ENCODE peak calls at places on chromosomes 6 and 20, in seven cellular contexts. One of them, this sample, is unnamed.

GRCh38 chr6:132764370-132764769 is 6.7 kb upstream of the VNN2 start:
- DNase-seq in H9: no peak
- DNase-seq in mesenchymal stem cell: peak; percentile 49
- DNase-seq in IMR-90: peak; percentile 83
- DNase-seq in mesendoderm: peak; percentile 36
- DNase-seq in neuronal stem cell: no peak
- DNase-seq in trophoblast cell: peak; percentile 87
- DNase-seq in this sample: no peak

GRCh38 chr6:71387179-71387578 is 98.6 kb downstream of the OGFRL1 start:
- DNase-seq in H9: no peak
- DNase-seq in mesenchymal stem cell: peak; percentile 75
- DNase-seq in IMR-90: peak; percentile 78
- DNase-seq in mesendoderm: no peak
- DNase-seq in neuronal stem cell: no peak
- DNase-seq in trophoblast cell: no peak
- DNase-seq in this sample: no peak

GRCh38 chr6:40456390-40457013 is 130.7 kb downstream of the LRFN2 start:
- DNase-seq in H9: no peak
- DNase-seq in mesenchymal stem cell: no peak
- DNase-seq in IMR-90: no peak
- DNase-seq in mesendoderm: no peak
- DNase-seq in neuronal stem cell: no peak
- DNase-seq in trophoblast cell: no peak
- DNase-seq in this sample: no peak

GRCh38 chr6:30612213-30612612 is 4.8 kb downstream of the PPP1R10 start:
- DNase-seq in H9: no peak
- DNase-seq in mesenchymal stem cell: peak; percentile 68
- DNase-seq in IMR-90: peak; percentile 57
- DNase-seq in mesendoderm: no peak
- DNase-seq in neuronal stem cell: no peak
- DNase-seq in trophoblast cell: no peak
- DNase-seq in this sample: no peak

GRCh38 chr6:151179321-151179720 is 60.4 kb upstream of the AKAP12 start:
- DNase-seq in H9: no peak
- DNase-seq in mesenchymal stem cell: peak; percentile 8
- DNase-seq in IMR-90: peak; percentile 80
- DNase-seq in mesendoderm: no peak
- DNase-seq in neuronal stem cell: no peak
- DNase-seq in trophoblast cell: no peak
- DNase-seq in this sample: no peak

GRCh38 chr20:58722877-58723627 is 30.5 kb downstream of the NPEPL1 start:
- DNase-seq in H9: no peak
- DNase-seq in mesenchymal stem cell: no peak
- DNase-seq in IMR-90: no peak
- DNase-seq in mesendoderm: no peak
- DNase-seq in neuronal stem cell: no peak
- DNase-seq in trophoblast cell: no peak
- DNase-seq in this sample: peak; percentile 28

GRCh38 chr20:59154317-59155013 is 9.2 kb upstream of the ZNF831 start:
- DNase-seq in H9: no peak
- DNase-seq in mesenchymal stem cell: no peak
- DNase-seq in IMR-90: no peak
- DNase-seq in mesendoderm: no peak
- DNase-seq in neuronal stem cell: no peak
- DNase-seq in trophoblast cell: peak; percentile 70
- DNase-seq in this sample: no peak

GRCh38 chr20:33696448-33696847 is 10.3 kb upstream of the E2F1 start:
- DNase-seq in H9: no peak
- DNase-seq in mesenchymal stem cell: no peak
- DNase-seq in IMR-90: no peak
- DNase-seq in mesendoderm: no peak
- DNase-seq in neuronal stem cell: no peak
- DNase-seq in trophoblast cell: no peak
- DNase-seq in this sample: no peak

GRCh38 chr6:156925718-156926607 is 148.8 kb downstream of the ARID1B start:
- DNase-seq in H9: no peak
- DNase-seq in mesenchymal stem cell: peak; percentile 20
- DNase-seq in IMR-90: no peak
- DNase-seq in mesendoderm: peak; percentile 81
- DNase-seq in neuronal stem cell: no peak
- DNase-seq in trophoblast cell: no peak
- DNase-seq in this sample: no peak

GRCh38 chr20:37522258-37523011 is 1.4 kb downstream of the NNAT start:
- DNase-seq in H9: peak; percentile 69
- DNase-seq in mesenchymal stem cell: peak; percentile 32
- DNase-seq in IMR-90: peak; percentile 35
- DNase-seq in mesendoderm: peak; percentile 82
- DNase-seq in neuronal stem cell: no peak
- DNase-seq in trophoblast cell: peak; percentile 66
- DNase-seq in this sample: no peak

GRCh38 chr20:1392443-1392692 is 486 bp downstream of the FKBP1A start:
- DNase-seq in H9: no peak
- DNase-seq in mesenchymal stem cell: no peak
- DNase-seq in IMR-90: no peak
- DNase-seq in mesendoderm: no peak
- DNase-seq in neuronal stem cell: no peak
- DNase-seq in trophoblast cell: peak; percentile 71
- DNase-seq in this sample: no peak

GRCh38 chr6:166626177-166627038 is 643 bp downstream of the RPS6KA2 start:
- DNase-seq in H9: no peak
- DNase-seq in mesenchymal stem cell: peak; percentile 61
- DNase-seq in IMR-90: peak; percentile 49
- DNase-seq in mesendoderm: peak; percentile 80
- DNase-seq in neuronal stem cell: peak; percentile 17
- DNase-seq in trophoblast cell: peak; percentile 36
- DNase-seq in this sample: no peak

GRCh38 chr6:116393430-116393829 is 22.7 kb downstream of the DSE start:
- DNase-seq in H9: no peak
- DNase-seq in mesenchymal stem cell: no peak
- DNase-seq in IMR-90: no peak
- DNase-seq in mesendoderm: no peak
- DNase-seq in neuronal stem cell: no peak
- DNase-seq in trophoblast cell: no peak
- DNase-seq in this sample: no peak

GRCh38 chr6:141151710-141152417 is 980.9 kb upstream of the GJE1 start:
- DNase-seq in H9: no peak
- DNase-seq in mesenchymal stem cell: no peak
- DNase-seq in IMR-90: no peak
- DNase-seq in mesendoderm: no peak
- DNase-seq in neuronal stem cell: no peak
- DNase-seq in trophoblast cell: no peak
- DNase-seq in this sample: no peak

GRCh38 chr6:106141441-106142237 is 55.5 kb downstream of the PRDM1 start:
- DNase-seq in H9: no peak
- DNase-seq in mesenchymal stem cell: no peak
- DNase-seq in IMR-90: no peak
- DNase-seq in mesendoderm: no peak
- DNase-seq in neuronal stem cell: no peak
- DNase-seq in trophoblast cell: no peak
- DNase-seq in this sample: no peak

GRCh38 chr6:122799916-122800701 is 11.1 kb downstream of the SMPDL3A start:
- DNase-seq in H9: no peak
- DNase-seq in mesenchymal stem cell: peak; percentile 43
- DNase-seq in IMR-90: peak; percentile 62
- DNase-seq in mesendoderm: no peak
- DNase-seq in neuronal stem cell: no peak
- DNase-seq in trophoblast cell: peak; percentile 13
- DNase-seq in this sample: no peak

GRCh38 chr6:106084106-106084963 is 1.8 kb upstream of the PRDM1 start:
- DNase-seq in H9: peak; percentile 75
- DNase-seq in mesenchymal stem cell: peak; percentile 90
- DNase-seq in IMR-90: peak; percentile 92
- DNase-seq in mesendoderm: peak; percentile 93
- DNase-seq in neuronal stem cell: no peak
- DNase-seq in trophoblast cell: peak; percentile 37
- DNase-seq in this sample: peak; percentile 53

GRCh38 chr6:140779991-140780596 is 1352.6 kb upstream of the GJE1 start:
- DNase-seq in H9: no peak
- DNase-seq in mesenchymal stem cell: no peak
- DNase-seq in IMR-90: no peak
- DNase-seq in mesendoderm: no peak
- DNase-seq in neuronal stem cell: no peak
- DNase-seq in trophoblast cell: no peak
- DNase-seq in this sample: no peak

GRCh38 chr6:161444464-161444863 is 170.6 kb upstream of the AGPAT4 start:
- DNase-seq in H9: peak; percentile 49
- DNase-seq in mesenchymal stem cell: peak; percentile 41
- DNase-seq in IMR-90: peak; percentile 24
- DNase-seq in mesendoderm: peak; percentile 50
- DNase-seq in neuronal stem cell: no peak
- DNase-seq in trophoblast cell: peak; percentile 52
- DNase-seq in this sample: no peak

GRCh38 chr6:126540161-126540560 is 200.2 kb downstream of the CENPW start:
- DNase-seq in H9: no peak
- DNase-seq in mesenchymal stem cell: no peak
- DNase-seq in IMR-90: no peak
- DNase-seq in mesendoderm: no peak
- DNase-seq in neuronal stem cell: no peak
- DNase-seq in trophoblast cell: no peak
- DNase-seq in this sample: no peak

GRCh38 chr6:42369568-42369967 is 82.2 kb downstream of the TRERF1 start:
- DNase-seq in H9: no peak
- DNase-seq in mesenchymal stem cell: no peak
- DNase-seq in IMR-90: no peak
- DNase-seq in mesendoderm: no peak
- DNase-seq in neuronal stem cell: no peak
- DNase-seq in trophoblast cell: peak; percentile 69
- DNase-seq in this sample: no peak

GRCh38 chr20:26276811-26277210 is 580.2 kb upstream of the ZNF337 start:
- DNase-seq in H9: peak; percentile 40
- DNase-seq in mesenchymal stem cell: no peak
- DNase-seq in IMR-90: no peak
- DNase-seq in mesendoderm: peak; percentile 1
- DNase-seq in neuronal stem cell: no peak
- DNase-seq in trophoblast cell: no peak
- DNase-seq in this sample: no peak

DNA sequence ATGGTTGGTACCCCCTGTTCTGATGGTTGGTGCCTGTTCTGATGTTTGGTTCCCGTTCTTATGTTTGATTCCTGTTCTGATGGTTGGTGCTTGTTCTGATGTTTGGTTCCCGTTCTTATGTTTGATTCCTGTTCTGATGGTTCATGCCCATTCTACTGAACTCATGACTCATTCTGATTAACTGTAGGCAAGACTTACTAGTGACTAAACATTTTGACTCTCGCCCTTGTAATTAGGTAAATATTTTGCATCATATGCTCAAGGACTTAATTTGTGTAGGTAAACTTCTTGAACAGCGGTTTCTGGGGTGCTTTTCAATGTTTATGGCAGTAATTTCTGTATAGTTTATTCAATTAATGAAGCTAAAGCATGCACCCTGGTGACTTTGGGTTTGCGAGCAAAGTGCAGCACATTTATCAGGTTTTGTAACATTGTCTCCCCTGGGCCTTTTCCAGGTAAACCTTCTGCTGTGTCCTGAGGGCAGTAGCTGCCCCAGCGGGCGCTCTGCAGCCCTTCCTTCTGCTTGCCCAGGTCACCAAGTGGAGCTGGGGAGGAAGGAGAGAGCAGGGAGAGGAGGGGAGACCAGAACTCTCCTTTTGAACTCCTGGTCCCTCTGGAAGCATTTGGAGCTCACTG is 145.8 kb downstream of the DLL1 start:
- DNase-seq in H9: no peak
- DNase-seq in mesenchymal stem cell: no peak
- DNase-seq in IMR-90: no peak
- DNase-seq in mesendoderm: no peak
- DNase-seq in neuronal stem cell: no peak
- DNase-seq in trophoblast cell: no peak
- DNase-seq in this sample: no peak
- H3K18ac ChIP-seq in H9: no peak overlapping the region
- H3K18ac ChIP-seq in mesenchymal stem cell: no peak overlapping the region
- H3K18ac ChIP-seq in IMR-90: no peak overlapping the region
- H3K18ac ChIP-seq in mesendoderm: no peak overlapping the region
- H3K18ac ChIP-seq in neuronal stem cell: no peak overlapping the region
- H3K18ac ChIP-seq in trophoblast cell: no peak overlapping the region
- H3K18ac ChIP-seq in this sample: no peak overlapping the region

DNA sequence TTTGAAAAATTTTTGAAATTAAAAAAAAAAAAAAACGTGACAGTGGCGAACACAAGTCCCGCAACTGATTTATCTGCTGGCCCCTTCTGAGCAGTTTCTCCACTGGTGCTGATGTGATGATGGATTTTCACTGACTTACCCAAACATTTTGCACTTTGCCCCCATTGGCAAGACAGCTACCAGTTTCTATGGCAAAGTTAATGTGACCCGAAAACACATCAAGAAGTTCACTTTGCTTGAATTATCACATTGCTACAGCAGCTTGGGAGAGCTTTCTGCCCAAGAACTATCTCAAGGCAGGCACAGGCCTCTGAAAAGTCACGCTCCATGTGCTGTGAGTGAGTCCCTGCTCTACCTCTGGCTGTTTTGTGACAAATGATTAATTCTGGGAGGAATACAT is 128.0 kb upstream of the EDN1 start:
- DNase-seq in H9: no peak
- DNase-seq in mesenchymal stem cell: no peak
- DNase-seq in IMR-90: no peak
- DNase-seq in mesendoderm: no peak
- DNase-seq in neuronal stem cell: no peak
- DNase-seq in trophoblast cell: no peak
- DNase-seq in this sample: no peak
- H3K18ac ChIP-seq in H9: no peak overlapping the region
- H3K18ac ChIP-seq in mesenchymal stem cell: no peak overlapping the region
- H3K18ac ChIP-seq in IMR-90: no peak overlapping the region
- H3K18ac ChIP-seq in mesendoderm: no peak overlapping the region
- H3K18ac ChIP-seq in neuronal stem cell: no peak overlapping the region
- H3K18ac ChIP-seq in trophoblast cell: no peak overlapping the region
- H3K18ac ChIP-seq in this sample: no peak overlapping the region

DNA sequence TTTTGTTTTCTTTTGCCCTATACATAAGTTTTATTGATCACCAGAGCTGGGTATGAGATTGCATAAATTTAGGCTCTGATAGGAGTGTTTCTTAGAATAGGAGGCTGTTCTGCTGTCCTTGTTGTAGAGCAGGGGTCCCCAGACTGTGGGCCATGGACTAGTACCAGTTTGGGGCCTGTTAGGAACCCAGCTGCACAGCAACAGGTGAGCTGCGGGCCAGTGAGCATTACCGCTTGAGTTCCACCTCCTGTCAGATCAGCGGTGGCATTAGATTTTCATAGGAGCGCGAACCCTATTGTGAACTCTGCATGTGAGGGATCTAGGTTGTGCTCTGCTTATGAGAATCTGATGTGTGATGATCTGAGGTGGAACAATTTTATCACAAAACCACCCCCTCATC is 26.2 kb downstream of the PHF3 start:
- DNase-seq in H9: no peak
- DNase-seq in mesenchymal stem cell: no peak
- DNase-seq in IMR-90: no peak
- DNase-seq in mesendoderm: no peak
- DNase-seq in neuronal stem cell: no peak
- DNase-seq in trophoblast cell: no peak
- DNase-seq in this sample: no peak
- H3K18ac ChIP-seq in H9: no peak overlapping the region
- H3K18ac ChIP-seq in mesenchymal stem cell: no peak overlapping the region
- H3K18ac ChIP-seq in IMR-90: no peak overlapping the region
- H3K18ac ChIP-seq in mesendoderm: no peak overlapping the region
- H3K18ac ChIP-seq in neuronal stem cell: no peak overlapping the region
- H3K18ac ChIP-seq in trophoblast cell: no peak overlapping the region
- H3K18ac ChIP-seq in this sample: no peak overlapping the region

DNA sequence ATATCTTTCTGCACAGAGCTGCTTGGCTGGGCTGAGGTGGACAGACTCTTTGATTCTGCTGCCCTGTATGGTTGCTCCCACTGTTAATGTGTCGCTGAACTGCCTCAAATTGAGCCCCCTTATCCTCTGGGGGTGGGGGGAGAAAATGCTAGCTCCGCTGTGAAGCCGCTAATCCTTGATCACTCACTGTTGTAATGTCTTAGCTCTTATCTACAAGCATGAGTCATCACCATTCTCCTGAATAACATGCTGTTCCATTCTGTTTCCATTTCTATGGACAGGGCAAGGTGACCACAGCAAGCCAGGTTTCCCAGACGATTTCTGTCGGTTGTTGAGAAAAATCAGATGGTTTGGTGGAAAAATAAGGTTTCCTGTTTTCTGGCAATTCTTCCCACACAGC is 218.4 kb upstream of the GGTLC1 start:
- DNase-seq in H9: no peak
- DNase-seq in mesenchymal stem cell: no peak
- DNase-seq in IMR-90: no peak
- DNase-seq in mesendoderm: peak; percentile 60
- DNase-seq in neuronal stem cell: no peak
- DNase-seq in trophoblast cell: peak; percentile 29
- DNase-seq in this sample: no peak
- H3K18ac ChIP-seq in H9: no peak overlapping the region
- H3K18ac ChIP-seq in mesenchymal stem cell: no peak overlapping the region
- H3K18ac ChIP-seq in IMR-90: no peak overlapping the region
- H3K18ac ChIP-seq in mesendoderm: no peak overlapping the region
- H3K18ac ChIP-seq in neuronal stem cell: no peak overlapping the region
- H3K18ac ChIP-seq in trophoblast cell: no peak overlapping the region
- H3K18ac ChIP-seq in this sample: no peak overlapping the region

This sample was measured in H1.